ENCODE peak calls at places on chromosomes 5 and 9, in five cellular contexts. S is cardiac fibroblast, R is lung, P is right lobe of liver, Q is choroid plexus epithelial cell. D is an unnamed sample.

GRCh38 chr5:59660737-59661136 is 232.8 kb downstream of the PDE4D start:
- DNase-seq in S (peak; percentile 53), R (no peak), P (no peak), Q (peak; percentile 82), D (peak; percentile 27)

GRCh38 chr5:9222054-9222738 is 323.7 kb downstream of the SEMA5A start:
- DNase-seq in S (no peak), R (no peak), P (no peak), Q (no peak), D (no peak)

GRCh38 chr5:23332650-23333251 is 174.7 kb upstream of the PRDM9 start:
- DNase-seq in S (peak; percentile 46), R (no peak), P (no peak), Q (peak; percentile 27), D (peak; percentile 53)

GRCh38 chr5:130528474-130528873 is 624.2 kb downstream of the CHSY3 start:
- DNase-seq in S (peak; percentile 27), R (no peak), P (no peak), Q (peak; percentile 80), D (peak; percentile 94)

GRCh38 chr9:18350036-18350435 is 123.9 kb upstream of the ADAMTSL1 start:
- DNase-seq in S (no peak), R (no peak), P (no peak), Q (no peak), D (no peak)

GRCh38 chr9:132005896-132006295 is 73.8 kb downstream of the MED27 start:
- DNase-seq in S (peak; percentile 45), R (no peak), P (no peak), Q (peak; percentile 43), D (no peak)

GRCh38 chr5:92401492-92401891 is 1018.4 kb upstream of the ARRDC3 start:
- DNase-seq in S (peak; percentile 53), R (no peak), P (no peak), Q (peak; percentile 62), D (no peak)

GRCh38 chr5:143781993-143782520 is 29.9 kb upstream of the HMHB1 start:
- DNase-seq in S (no peak), R (no peak), P (no peak), Q (peak; percentile 50), D (no peak)

GRCh38 chr5:140806834-140807775 is at the start of gene PCDHA4:
- DNase-seq in S (peak; percentile 6), R (peak; percentile 50), P (no peak), Q (peak; percentile 4), D (no peak)

GRCh38 chr5:172076783-172077244 is 70.4 kb upstream of the FBXW11 start:
- DNase-seq in S (peak; percentile 54), R (no peak), P (no peak), Q (peak; percentile 82), D (no peak)

GRCh38 chr9:120876842-120877240 is at the start of gene PHF19:
- DNase-seq in S (peak; percentile 37), R (no peak), P (peak; percentile 37), Q (peak; percentile 34), D (peak; percentile 39)

GRCh38 chr5:171975262-171975876 is 31.1 kb downstream of the FBXW11 start:
- DNase-seq in S (peak; percentile 58), R (no peak), P (no peak), Q (peak; percentile 72), D (no peak)

GRCh38 chr9:134328841-134329575 is 2.8 kb downstream of the RXRA start:
- DNase-seq in S (peak; percentile 60), R (no peak), P (peak; percentile 79), Q (peak; percentile 36), D (peak; percentile 50)

GRCh38 chr5:3121813-3122212 is 370.3 kb upstream of the IRX2 start:
- DNase-seq in S (no peak), R (no peak), P (no peak), Q (no peak), D (no peak)

GRCh38 chr5:88675758-88676636 is 207.0 kb downstream of the MEF2C start:
- DNase-seq in S (peak; percentile 53), R (no peak), P (no peak), Q (no peak), D (peak; percentile 51)

GRCh38 chr9:124339603-124340146 is 75.6 kb downstream of the PSMB7 start:
- DNase-seq in S (no peak), R (no peak), P (peak; percentile 19), Q (no peak), D (no peak)

GRCh38 chr9:105299190-105299854 is 54.9 kb downstream of the SLC44A1 start:
- DNase-seq in S (peak; percentile 96), R (no peak), P (no peak), Q (peak; percentile 95), D (peak; percentile 95)

GRCh38 chr9:91714020-91714721 is 235.9 kb downstream of the ROR2 start:
- DNase-seq in S (peak; percentile 78), R (peak; percentile 81), P (peak; percentile 44), Q (peak; percentile 84), D (peak; percentile 15)

GRCh38 chr9:109497193-109498165 is 628 bp downstream of the PTPN3 start:
- DNase-seq in S (no peak), R (no peak), P (no peak), Q (no peak), D (peak; percentile 65)

GRCh38 chr5:141767671-141768070 is 85.6 kb upstream of the ARAP3 start:
- DNase-seq in S (no peak), R (no peak), P (no peak), Q (no peak), D (no peak)

GRCh38 chr5:166724284-166724683 is 1567.2 kb upstream of the WWC1 start:
- DNase-seq in S (no peak), R (no peak), P (peak; percentile 57), Q (no peak), D (peak; percentile 6)

GRCh38 chr9:98573749-98574278 is 134.9 kb downstream of the GABBR2 start:
- DNase-seq in S (no peak), R (no peak), P (no peak), Q (peak; percentile 15), D (no peak)

GRCh38 chr9:110282023-110282766 is 25.9 kb upstream of the TXN start:
- DNase-seq in S (peak; percentile 11), R (no peak), P (no peak), Q (no peak), D (no peak)

GRCh38 chr5:42057254-42057690 is 132.2 kb downstream of the FBXO4 start:
- DNase-seq in S (peak; percentile 43), R (peak; percentile 47), P (peak; percentile 32), Q (peak; percentile 55), D (peak; percentile 68)

GRCh38 chr5:61228691-61229280 is 66.5 kb upstream of the SMIM15 start:
- DNase-seq in S (no peak), R (no peak), P (no peak), Q (peak; percentile 61), D (peak; percentile 70)

GRCh38 chr5:179974946-179975712 is 67.4 kb upstream of the TBC1D9B start:
- DNase-seq in S (peak; percentile 32), R (no peak), P (peak; percentile 38), Q (peak; percentile 37), D (peak; percentile 28)

GRCh38 chr5:54309237-54309636 is 1.1 kb downstream of the ARL15 start:
- DNase-seq in S (peak; percentile 20), R (no peak), P (no peak), Q (peak; percentile 16), D (peak; percentile 19)

GRCh38 chr5:34487202-34487879 is 168.8 kb upstream of the RAI14 start:
- DNase-seq in S (peak; percentile 89), R (peak; percentile 59), P (peak; percentile 38), Q (peak; percentile 98), D (peak; percentile 95)

GRCh38 chr9:72952914-72953313 is at the start of gene ALDH1A1:
- DNase-seq in S (no peak), R (peak; percentile 42), P (peak; percentile 30), Q (no peak), D (peak; percentile 55)

GRCh38 chr5:21236896-21237830 is 1249.2 kb upstream of the CDH18 start:
- DNase-seq in S (peak; percentile 34), R (no peak), P (no peak), Q (peak; percentile 8), D (peak; percentile 85)

GRCh38 chr5:43639566-43639965 is 36.6 kb downstream of the NNT start:
- DNase-seq in S (no peak), R (no peak), P (no peak), Q (no peak), D (no peak)

GRCh38 chr9:136665704-136666363 is 3.1 kb downstream of the EGFL7 start:
- DNase-seq in S (no peak), R (no peak), P (peak; percentile 41), Q (no peak), D (no peak)
- TF ChIP-seq CTCF in S (no peak), R (no peak), P (no peak), Q (no peak), D (no peak)

GRCh38 chr9:93671030-93671358 is 94.6 kb downstream of the PHF2 start:
- DNase-seq in S (no peak), R (no peak), P (no peak), Q (no peak), D (no peak)

GRCh38 chr9:93669958-93670207 is 93.5 kb downstream of the PHF2 start:
- DNase-seq in S (no peak), R (no peak), P (no peak), Q (no peak), D (no peak)

GRCh38 chr9:93668261-93668871 is 92.0 kb downstream of the PHF2 start:
- DNase-seq in S (no peak), R (no peak), P (peak; percentile 12), Q (no peak), D (no peak)

GRCh38 chr9:93669116-93669957 is 93.0 kb downstream of the PHF2 start:
- DNase-seq in S (no peak), R (no peak), P (peak; percentile 16), Q (no peak), D (no peak)

DNA sequence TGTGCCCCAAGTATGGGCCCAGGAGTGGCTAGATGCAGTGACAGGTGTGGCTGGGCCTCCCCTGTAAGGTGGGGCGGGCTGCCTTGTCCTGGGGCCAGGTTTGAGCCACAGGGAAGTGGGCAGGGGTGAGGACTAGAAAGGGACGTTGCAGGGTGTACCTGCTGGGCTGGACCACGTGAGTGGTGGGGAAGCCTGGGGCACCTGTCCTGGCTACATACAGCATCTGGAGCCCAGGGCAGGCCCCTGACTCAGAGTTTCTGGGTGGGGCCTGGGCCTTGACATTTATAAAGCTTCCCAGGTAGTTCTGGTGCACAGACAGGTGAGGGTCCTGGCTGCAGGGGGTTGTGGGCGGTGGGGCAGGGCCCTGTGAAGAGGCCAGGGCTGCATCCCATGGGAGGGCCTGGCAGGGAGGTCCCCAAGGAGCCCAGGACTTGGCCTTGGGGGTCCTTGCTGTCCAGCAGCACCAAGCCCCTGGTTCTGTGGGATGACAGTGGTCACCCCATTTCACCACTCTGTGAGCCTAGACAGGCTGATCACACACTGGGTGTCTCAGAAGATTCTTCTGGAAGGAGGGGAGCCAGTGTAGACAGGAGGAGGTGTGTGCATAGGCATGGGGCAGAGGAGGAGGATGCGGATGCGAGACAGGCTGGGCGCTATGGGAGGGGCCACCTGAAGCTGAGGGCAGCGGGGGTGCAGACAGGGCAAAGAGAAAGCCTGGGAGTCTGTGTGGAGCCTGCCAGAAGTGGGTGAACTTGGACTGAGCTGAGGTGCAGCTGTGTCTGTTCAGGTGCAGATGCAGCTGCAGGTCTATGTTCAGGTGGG is 94.0 kb downstream of the PHF2 start:
- DNase-seq in S (peak; percentile 22), R (no peak), P (peak; percentile 11), Q (peak; percentile 15), D (no peak)
- TF ChIP-seq CTCF in S (no peak), R (no peak), P (no peak), Q (no peak), D (no peak)

GRCh38 chr9:122718038-122718437 is 5.8 kb upstream of the OR1L4 start:
- DNase-seq in S (no peak), R (no peak), P (no peak), Q (no peak), D (no peak)
- TF ChIP-seq CTCF in S (no peak), R (no peak), P (no peak), Q (no peak), D (no peak)

DNA sequence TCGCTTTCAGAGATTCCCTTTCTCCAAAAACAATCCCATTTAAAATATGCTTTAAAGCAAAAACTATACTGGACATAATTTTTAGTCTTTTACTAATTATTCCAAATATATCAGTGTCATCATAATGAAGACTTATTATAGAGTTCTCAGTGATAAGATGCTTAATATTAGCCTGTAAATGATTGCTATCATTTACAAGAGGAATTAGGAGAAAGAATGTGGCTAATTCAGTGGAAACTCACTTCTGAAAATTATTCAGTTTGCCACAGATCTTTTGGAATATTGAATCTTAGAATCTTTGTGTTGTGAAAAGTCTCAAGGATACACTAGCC is 24.7 kb upstream of the GLRX start:
- DNase-seq in S (no peak), R (no peak), P (no peak), Q (no peak), D (no peak)
- TF ChIP-seq CTCF in S (no peak), R (no peak), P (no peak), Q (no peak), D (no peak)